ENCODE peak calls at places on chromosomes 2 and 18, in seven cellular contexts. F is HCT116, S is neural progenitor cell, L is PC-3, A is MM.1S, K is GM23338, H is hepatocyte. R is an unnamed sample.

GRCh38 chr18:4823091-4823490 is 368.0 kb upstream of the DLGAP1 start:
- DNase-seq in A (no peak), L (no peak), F (no peak), K (no peak), S (no peak), H (no peak), R (no peak)

GRCh38 chr2:25340340-25340886 is 1.3 kb downstream of the DNMT3A start:
- DNase-seq in F (no peak), K (peak), H (peak), A (no peak), L (no peak), S (peak), R (peak)

GRCh38 chr2:145682536-145683157 is 1162.7 kb upstream of the ZEB2 start:
- DNase-seq in F (no peak), H (no peak), A (no peak), K (no peak), S (peak), L (peak), R (peak)

GRCh38 chr2:85797959-85798358 is 44.2 kb downstream of the ATOH8 start:
- DNase-seq in L (peak), A (no peak), K (peak), F (no peak), H (no peak), S (peak), R (peak)

GRCh38 chr2:81007104-81007503 is 702.6 kb upstream of the LRRTM1 start:
- DNase-seq in H (no peak), S (no peak), F (peak), K (peak), L (peak), A (peak), R (no peak)

GRCh38 chr2:23050388-23050787 is 334.6 kb upstream of the KLHL29 start:
- DNase-seq in K (no peak), S (peak), H (no peak), F (no peak), L (no peak), A (no peak), R (no peak)

GRCh38 chr2:186485576-186485870 is 537 bp upstream of the ZC3H15 start:
- DNase-seq in L (no peak), H (no peak), K (no peak), S (no peak), A (no peak), F (no peak), R (no peak)

GRCh38 chr2:48754874-48755273 is 650 bp downstream of the LHCGR start:
- DNase-seq in S (no peak), F (no peak), K (peak), H (no peak), A (no peak), L (no peak), R (peak)

GRCh38 chr2:138010890-138011289 is 46.6 kb downstream of the HNMT start:
- DNase-seq in H (no peak), S (no peak), A (no peak), K (no peak), L (no peak), F (no peak), R (no peak)

GRCh38 chr2:215171151-215171550 is 32.7 kb upstream of the ABCA12 start:
- DNase-seq in L (peak), K (no peak), A (peak), H (no peak), F (no peak), S (no peak), R (peak)

GRCh38 chr2:195559431-195559914 is 97.6 kb upstream of the SLC39A10 start:
- DNase-seq in S (no peak), K (peak), H (no peak), A (peak), F (no peak), L (peak), R (peak)

GRCh38 chr2:240627736-240628506 is 2.6 kb downstream of the GPR35 start:
- DNase-seq in L (no peak), S (no peak), H (no peak), F (no peak), A (no peak), K (no peak), R (no peak)

GRCh38 chr2:101112772-101113157 is 38.4 kb downstream of the TBC1D8 start:
- DNase-seq in A (no peak), S (no peak), H (no peak), K (no peak), F (no peak), L (peak), R (no peak)

GRCh38 chr2:98944786-98945185 is 8.8 kb upstream of the CRACDL start:
- DNase-seq in A (no peak), K (no peak), S (no peak), L (no peak), F (no peak), H (no peak), R (peak)

GRCh38 chr2:189267925-189268579 is 88.5 kb upstream of the COL5A2 start:
- DNase-seq in S (no peak), F (no peak), A (no peak), H (no peak), L (peak), K (no peak), R (peak)

GRCh38 chr2:54605836-54606235 is 117.6 kb upstream of the EML6 start:
- DNase-seq in H (no peak), A (no peak), F (no peak), L (no peak), K (no peak), S (no peak), R (peak)

GRCh38 chr18:74370163-74370562 is 54.5 kb downstream of the C18orf63 start:
- DNase-seq in L (no peak), A (no peak), S (no peak), F (no peak), H (peak), K (no peak), R (peak)

GRCh38 chr2:33056170-33056569 is 109.4 kb downstream of the LTBP1 start:
- DNase-seq in F (no peak), A (no peak), S (no peak), K (peak), H (no peak), L (no peak), R (no peak)

GRCh38 chr2:168997794-168998193 is 33.3 kb downstream of the ABCB11 start:
- DNase-seq in A (no peak), S (no peak), H (no peak), L (no peak), F (no peak), K (no peak), R (no peak)

GRCh38 chr2:227379095-227379494 is at the start of gene TM4SF20:
- DNase-seq in A (no peak), K (no peak), L (no peak), S (no peak), F (no peak), H (no peak), R (no peak)

GRCh38 chr2:230589025-230589424 is 123.6 kb upstream of the CAB39 start:
- DNase-seq in S (no peak), F (no peak), A (no peak), K (no peak), H (no peak), L (no peak), R (no peak)

GRCh38 chr2:105143467-105144127 is 97.9 kb upstream of the GPR45 start:
- DNase-seq in K (peak), S (peak), L (no peak), H (peak), F (no peak), A (peak), R (no peak)

GRCh38 chr2:101479328-101479727 is 4.4 kb upstream of the RFX8 start:
- DNase-seq in A (no peak), F (no peak), H (no peak), S (peak), K (peak), L (no peak), R (peak)

GRCh38 chr2:41129988-41130387 is 678.1 kb upstream of the SLC8A1 start:
- DNase-seq in L (no peak), K (no peak), A (no peak), H (no peak), S (no peak), F (no peak), R (no peak)

GRCh38 chr18:31454066-31454708 is 6.6 kb downstream of the DSG3 start:
- DNase-seq in H (peak), K (no peak), S (no peak), L (peak), F (peak), A (no peak), R (peak)

DNA sequence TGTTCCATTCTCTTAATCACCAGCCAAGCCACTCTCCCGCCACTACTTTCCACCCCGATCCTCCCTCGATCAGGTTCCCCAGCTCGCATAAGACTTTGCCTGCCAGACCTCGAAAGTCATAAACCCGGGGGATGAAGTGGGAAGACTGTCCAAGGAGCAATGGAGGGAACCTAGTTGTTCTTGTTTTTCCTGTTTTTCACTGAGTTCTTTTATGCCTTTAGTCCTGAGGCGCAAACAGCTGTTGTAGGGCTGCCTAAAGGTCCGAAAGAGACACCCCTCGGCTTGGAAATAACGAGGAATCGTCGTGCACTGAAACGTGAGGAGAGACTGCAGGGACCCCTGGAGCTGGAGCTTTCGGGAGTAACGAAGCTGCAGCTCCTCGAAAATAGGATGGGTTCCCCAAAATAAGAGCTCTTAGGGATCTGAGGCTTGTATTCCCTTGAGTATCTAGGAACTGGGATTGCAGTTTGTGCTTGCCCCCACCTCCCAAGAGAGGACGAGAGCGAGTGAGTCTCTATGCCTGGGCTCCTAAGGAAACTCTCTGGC is 1.7 kb upstream of the HOXD12 start:
- DNase-seq in L (no peak), K (no peak), F (no peak), A (no peak), S (no peak), H (no peak), R (no peak)
- TF ChIP-seq EZH2 in L (no peak), K (peak), F (no peak), A (no peak), S (peak), H (peak), R (no peak)

DNA sequence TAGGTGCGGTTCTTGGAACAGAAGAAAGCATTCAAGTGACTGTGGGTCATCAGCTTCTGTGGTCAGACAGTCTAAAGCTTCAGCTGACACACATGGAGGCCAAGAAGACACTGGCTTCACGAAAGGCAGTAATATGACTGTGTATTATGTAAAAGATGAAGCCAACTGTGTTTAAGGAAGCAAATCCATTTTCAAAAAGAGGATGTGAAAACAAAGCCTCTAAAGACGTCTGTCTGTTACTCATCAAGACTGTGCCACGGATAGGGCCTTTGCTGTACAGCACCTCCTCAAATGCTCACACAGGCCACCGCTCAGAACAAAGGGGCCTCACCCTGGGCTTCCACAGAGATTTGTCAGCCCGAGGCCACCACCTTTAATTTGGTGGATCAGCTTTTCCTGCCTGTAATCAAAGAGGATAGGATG is 21.1 kb upstream of the TMEM163 start:
- DNase-seq in L (peak), A (peak), K (no peak), S (no peak), H (no peak), F (no peak), R (peak)
- TF ChIP-seq EZH2phosphoT487 in L (no peak), A (no peak), K (no peak), S (no peak), H (no peak), F (no peak), R (no peak)

GRCh38 chr2:8697190-8697589 is 15.3 kb downstream of the ID2 start:
- DNase-seq in A (no peak), H (no peak), F (no peak), S (no peak), L (no peak), K (no peak), R (no peak)

GRCh38 chr2:8691859-8692437 is 10.1 kb downstream of the ID2 start:
- DNase-seq in H (no peak), A (no peak), K (no peak), L (no peak), F (no peak), S (no peak), R (no peak)

GRCh38 chr2:8694737-8695136 is 12.9 kb downstream of the ID2 start:
- DNase-seq in L (peak), S (no peak), A (no peak), K (no peak), F (no peak), H (peak), R (peak)

DNA sequence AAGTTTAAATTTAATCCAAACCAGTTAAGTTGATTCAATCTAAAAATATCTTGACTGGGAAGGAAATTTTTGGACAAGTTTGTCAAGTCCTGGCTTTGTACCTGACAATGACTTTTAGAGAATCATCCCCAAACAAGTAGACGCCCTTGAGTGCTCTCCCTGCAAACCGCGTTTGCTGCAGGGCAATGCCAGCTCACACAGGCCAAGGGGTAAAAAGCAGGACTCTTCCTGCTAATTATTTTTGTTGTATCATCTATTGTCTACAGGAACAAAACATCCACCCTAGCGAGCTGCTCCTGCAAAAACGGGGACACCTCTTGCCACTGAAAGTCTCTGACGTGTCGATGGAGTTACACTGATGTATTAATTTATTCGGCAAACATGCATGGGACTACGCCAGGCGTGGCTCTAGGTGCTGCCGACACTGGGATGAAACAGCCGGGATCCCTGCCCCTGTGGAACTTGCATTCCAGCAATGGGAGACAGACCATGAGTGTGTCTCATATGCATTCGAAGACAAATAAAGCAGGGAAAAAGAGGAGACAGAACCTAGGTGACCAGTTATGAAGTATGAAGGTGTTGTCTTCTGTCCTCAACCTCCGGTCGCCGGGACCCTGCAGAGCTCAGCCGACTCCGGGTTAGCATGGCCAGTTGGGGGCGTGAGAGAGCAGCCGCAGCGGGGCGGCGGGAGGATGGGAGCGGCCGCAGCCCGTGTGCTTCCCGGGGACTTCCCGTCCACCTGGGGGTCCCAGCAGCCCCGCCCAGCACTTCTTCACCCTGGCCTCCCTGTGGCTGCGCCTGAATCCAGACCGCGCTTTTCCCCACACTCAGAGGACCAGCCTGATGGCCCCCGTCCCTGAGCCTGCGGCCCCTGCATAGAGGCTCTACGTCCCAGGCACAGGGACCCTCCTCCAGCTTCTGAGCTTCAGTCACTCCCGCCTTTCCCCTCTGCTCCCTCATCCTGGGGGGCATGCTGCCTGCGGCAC is 11.2 kb downstream of the ID2 start:
- DNase-seq in H (peak), F (no peak), L (peak), A (no peak), S (peak), K (peak), R (no peak)
- TF ChIP-seq EZH2 in H (no peak), F (no peak), L (no peak), A (no peak), S (no peak), K (no peak), R (no peak)

GRCh38 chr18:61360440-61361383 is 27.5 kb downstream of the CDH20 start:
- DNase-seq in S (no peak), K (no peak), L (no peak), H (no peak), F (no peak), A (peak), R (no peak)
- TF ChIP-seq EZH2phosphoT487 in S (no peak), K (no peak), L (no peak), H (no peak), F (no peak), A (no peak), R (no peak)

GRCh38 chr2:236158969-236159777 is 9.0 kb downstream of the GBX2 start:
- DNase-seq in H (no peak), A (no peak), L (no peak), K (peak), F (no peak), S (peak), R (no peak)
- TF ChIP-seq EZH2 in H (no peak), A (no peak), L (no peak), K (no peak), F (no peak), S (peak), R (no peak)

GRCh38 chr2:135744761-135745314 is 3.2 kb downstream of the UBXN4 start:
- DNase-seq in F (no peak), L (peak), H (peak), S (peak), A (peak), K (peak), R (peak)
- TF ChIP-seq EZH2phosphoT487 in F (no peak), L (no peak), H (no peak), S (no peak), A (no peak), K (no peak), R (no peak)

GRCh38 chr2:176124358-176125214 is 2.1 kb downstream of the HOXD9 start:
- DNase-seq in K (no peak), F (no peak), A (no peak), H (no peak), L (no peak), S (no peak), R (no peak)
- TF ChIP-seq EZH2 in K (no peak), F (no peak), A (no peak), H (no peak), L (no peak), S (peak), R (no peak)

GRCh38 chr2:10647451-10647850 is 42.3 kb downstream of the NOL10 start:
- DNase-seq in L (no peak), H (no peak), A (no peak), F (no peak), K (no peak), S (no peak), R (no peak)
- TF ChIP-seq EZH2phosphoT487 in L (no peak), H (no peak), A (no peak), F (no peak), K (no peak), S (no peak), R (no peak)

GRCh38 chr2:70767094-70767698 is 804 bp downstream of the ADD2 start:
- DNase-seq in A (peak), H (peak), F (no peak), K (peak), S (peak), L (no peak), R (no peak)
- TF ChIP-seq EZH2 in A (no peak), H (no peak), F (no peak), K (no peak), S (no peak), L (no peak), R (no peak)

GRCh38 chr2:26816893-26817292 is 31.0 kb downstream of the CENPA start:
- DNase-seq in L (no peak), S (peak), A (peak), H (no peak), K (peak), F (peak), R (no peak)
- TF ChIP-seq EZH2phosphoT487 in L (no peak), S (no peak), A (no peak), H (no peak), K (no peak), F (no peak), R (no peak)